ENCODE peak calls at places on chromosome 22, in four cellular contexts. C, Y, S and G are unnamed samples. For H3K4me1 and H3K27me3, the result is how much of the 10 kb centered on the place peaks cover.

GRCh38 chr22:29704528-29705285 is 15.1 kb upstream of the CABP7 start:
- DNase-seq in S (no peak), Y (no peak), C (peak), G (peak)

GRCh38 chr22:19592464-19592863 is 68.3 kb upstream of the CLDN5 start:
- DNase-seq in Y (no peak), S (no peak), C (no peak), G (no peak)

GRCh38 chr22:45504703-45505341 is 2.1 kb downstream of the FBLN1 start:
- DNase-seq in C (peak), Y (no peak), S (peak), G (peak)

GRCh38 chr22:30038219-30038618 is 42.0 kb upstream of the HORMAD2 start:
- DNase-seq in S (no peak), Y (no peak), C (peak), G (peak)

GRCh38 chr22:36988075-36988474 is 31.2 kb downstream of the TST start:
- DNase-seq in S (no peak), Y (no peak), C (no peak), G (no peak)

GRCh38 chr22:43346521-43346929 is 3.4 kb upstream of the SCUBE1 start:
- DNase-seq in Y (peak), C (peak), S (peak), G (peak)

GRCh38 chr22:49670610-49671330 is 156.9 kb downstream of the BRD1 start:
- DNase-seq in Y (no peak), C (no peak), S (no peak), G (no peak)

GRCh38 chr22:37563153-37564081 is 3.1 kb downstream of the CDC42EP1 start:
- DNase-seq in S (peak), Y (no peak), C (peak), G (peak)

GRCh38 chr22:24337894-24338645 is 67.4 kb downstream of the SPECC1L start:
- DNase-seq in S (no peak), C (no peak), Y (no peak), G (no peak)

GRCh38 chr22:48251629-48252028 is 1489.2 kb downstream of the TBC1D22A start:
- DNase-seq in S (no peak), C (no peak), Y (no peak), G (no peak)

GRCh38 chr22:20024225-20025087 is 3.5 kb downstream of the TANGO2 start:
- DNase-seq in Y (no peak), S (no peak), C (no peak), G (no peak)

GRCh38 chr22:35172452-35172851 is 84.8 kb upstream of the HMGXB4 start:
- DNase-seq in Y (no peak), C (no peak), S (no peak), G (no peak)

GRCh38 chr22:48644108-48644507 is 1183.6 kb downstream of the BRD1 start:
- DNase-seq in Y (no peak), C (no peak), S (no peak), G (no peak)

GRCh38 chr22:29150701-29151100 is 55.0 kb upstream of the EMID1 start:
- DNase-seq in C (no peak), Y (no peak), S (no peak), G (no peak)

GRCh38 chr22:32480238-32480637 is 5.6 kb downstream of the FBXO7 start:
- DNase-seq in Y (no peak), S (no peak), C (no peak), G (no peak)

GRCh38 chr22:30196141-30196866 is 50.3 kb downstream of the LIF start:
- DNase-seq in C (peak), S (no peak), Y (peak), G (peak)

GRCh38 chr22:46045459-46046298 is 68.7 kb upstream of the WNT7B start:
- DNase-seq in Y (no peak), S (peak), C (no peak), G (peak)

GRCh38 chr22:22955866-22956535 is 68.4 kb downstream of the IGLL5 start:
- DNase-seq in Y (peak), C (peak), S (peak), G (peak)

GRCh38 chr22:19797631-19798319 is 37.2 kb downstream of the TBX1 start:
- DNase-seq in C (no peak), S (peak), Y (no peak), G (no peak)

GRCh38 chr22:28029201-28029948 is 110.3 kb upstream of the PITPNB start:
- DNase-seq in Y (no peak), S (no peak), C (no peak), G (peak)

GRCh38 chr22:28030442-28030841 is 111.4 kb upstream of the PITPNB start:
- DNase-seq in Y (no peak), S (no peak), C (no peak), G (no peak)

GRCh38 chr22:28032896-28033295 is 113.8 kb upstream of the PITPNB start:
- DNase-seq in Y (no peak), C (no peak), S (no peak), G (no peak)

GRCh38 chr22:28029962-28030361 is 110.9 kb upstream of the PITPNB start:
- DNase-seq in C (no peak), S (no peak), Y (no peak), G (no peak)

GRCh38 chr22:28031383-28031922 is 112.4 kb upstream of the PITPNB start:
- DNase-seq in S (no peak), C (no peak), Y (no peak), G (no peak)
- H3K4me1 ChIP-seq in S (under half), C (under half), Y (under half), G (under half)

DNA sequence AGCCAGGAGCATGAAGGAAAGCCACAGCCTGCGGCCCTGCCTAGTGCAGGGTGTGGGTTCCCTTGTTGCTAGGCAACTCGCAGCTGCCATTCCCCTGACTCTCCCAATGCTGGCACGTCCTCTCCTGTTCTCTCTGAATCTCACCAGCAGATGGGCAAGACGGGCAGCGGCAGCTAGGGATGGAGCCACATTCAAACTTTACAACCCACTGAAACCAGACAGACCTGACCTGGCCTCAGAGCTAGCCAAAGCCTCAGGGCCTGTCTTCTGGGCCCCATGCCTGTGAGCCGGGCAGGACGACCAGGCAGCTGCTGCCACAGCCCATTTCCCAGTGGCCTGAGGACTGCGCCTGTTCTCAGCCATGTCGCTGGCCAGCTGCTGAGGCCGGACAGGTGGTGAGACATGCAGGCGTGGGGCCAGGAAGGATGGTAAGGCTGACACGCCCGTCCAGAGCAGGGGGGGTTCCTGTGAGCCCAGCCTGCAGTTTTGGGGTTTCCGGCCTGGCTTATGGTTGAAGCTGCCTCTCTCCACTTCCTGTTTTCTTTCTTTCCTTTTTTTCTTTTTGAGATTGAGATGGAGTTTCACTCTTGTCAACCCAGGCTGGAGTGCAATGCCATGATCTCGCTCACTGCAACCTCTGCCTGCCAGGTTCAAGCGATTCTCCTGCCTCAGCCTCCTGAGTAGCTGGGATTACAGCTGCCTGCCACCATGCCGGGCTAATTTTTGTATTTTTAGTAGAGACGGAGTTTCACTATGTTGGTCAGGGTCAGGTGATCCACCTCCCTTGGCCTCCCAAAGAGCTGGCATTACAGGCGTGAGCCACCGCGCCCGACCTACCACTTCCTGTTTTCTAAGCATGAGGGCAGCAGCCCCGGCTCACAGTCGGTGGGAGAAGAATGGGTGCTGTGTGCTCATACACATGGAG is 4.1 kb downstream of the SUN2 start:
- DNase-seq in S (no peak), C (no peak), Y (peak), G (peak)
- H3K4me3 ChIP-seq in S (no peak), C (no peak), Y (peak), G (no peak)

DNA sequence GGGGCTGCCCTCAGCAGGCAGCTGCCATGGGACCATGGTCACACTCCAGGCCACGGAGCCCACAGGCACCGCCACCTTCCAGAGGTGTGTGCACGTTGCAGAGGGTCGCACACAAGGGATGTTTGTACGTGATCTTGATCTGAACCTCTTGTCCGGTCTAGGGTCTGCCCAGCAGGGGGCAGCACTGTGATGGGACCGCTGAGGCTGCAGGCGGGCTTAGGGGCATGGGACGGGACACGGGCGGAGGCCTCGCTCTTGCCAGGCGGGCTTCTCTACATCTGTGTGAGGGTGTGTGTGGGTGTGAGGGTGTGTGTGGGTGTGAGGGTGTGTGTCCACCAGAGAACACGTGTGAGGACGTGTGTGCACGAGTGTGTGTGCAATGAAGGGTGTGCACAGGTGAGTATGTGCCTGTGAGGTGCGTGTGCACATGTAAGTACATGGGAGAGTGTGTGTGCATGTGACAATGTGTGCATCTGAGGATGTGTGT is 52.4 kb downstream of the CACNA1I start:
- DNase-seq in S (peak), C (peak), Y (peak), G (peak)
- H3K27me3 ChIP-seq in S (under half), C (under half), Y (under half), G (under half)

GRCh38 chr22:25750569-25751173 is 8.7 kb downstream of the MYO18B start:
- DNase-seq in S (no peak), Y (no peak), C (no peak), G (no peak)

GRCh38 chr22:25747245-25747944 is 5.4 kb downstream of the MYO18B start:
- DNase-seq in Y (no peak), C (peak), S (no peak), G (peak)

GRCh38 chr22:25749420-25750169 is 7.6 kb downstream of the MYO18B start:
- DNase-seq in Y (no peak), C (no peak), S (no peak), G (no peak)

GRCh38 chr22:25748140-25748539 is 6.2 kb downstream of the MYO18B start:
- DNase-seq in S (no peak), Y (no peak), C (no peak), G (no peak)

GRCh38 chr22:25748704-25749103 is 6.7 kb downstream of the MYO18B start:
- DNase-seq in S (no peak), C (peak), Y (no peak), G (no peak)
- H3K4me1 ChIP-seq in S (under half), C (under half), Y (under half), G (under half)

GRCh38 chr22:17258015-17258827 is 39.0 kb upstream of the ADA2 start:
- DNase-seq in S (no peak), C (peak), Y (peak), G (no peak)
- H3K4me3 ChIP-seq in S (no peak), C (no peak), Y (peak), G (no peak)